ENCODE peak calls at places on chromosomes 5 and 9, in four cellular contexts. One of them, this sample, is unnamed.

GRCh38 chr9:82940386-82940785 is 122.6 kb downstream of the RASEF start:
- DNase-seq in fibroblast of lung: no peak
- DNase-seq in endothelial cell of umbilical vein: no peak
- DNase-seq in GM23248: no peak
- DNase-seq in this sample: no peak

GRCh38 chr9:34119713-34120112 is 6.8 kb downstream of the DCAF12 start:
- DNase-seq in fibroblast of lung: no peak
- DNase-seq in endothelial cell of umbilical vein: no peak
- DNase-seq in GM23248: no peak
- DNase-seq in this sample: no peak

GRCh38 chr9:121222524-121223171 is 21.0 kb upstream of the RAB14 start:
- DNase-seq in fibroblast of lung: peak; percentile 48
- DNase-seq in endothelial cell of umbilical vein: peak; percentile 54
- DNase-seq in GM23248: peak; percentile 84
- DNase-seq in this sample: no peak

GRCh38 chr9:34664281-34665108 is 2.0 kb upstream of the CCL27 start:
- DNase-seq in fibroblast of lung: peak; percentile 53
- DNase-seq in endothelial cell of umbilical vein: peak; percentile 80
- DNase-seq in GM23248: peak; percentile 90
- DNase-seq in this sample: peak; percentile 28

GRCh38 chr5:9265391-9266287 is 280.2 kb downstream of the SEMA5A start:
- DNase-seq in fibroblast of lung: peak; percentile 97
- DNase-seq in endothelial cell of umbilical vein: no peak
- DNase-seq in GM23248: peak; percentile 92
- DNase-seq in this sample: peak; percentile 96

GRCh38 chr5:147208134-147208533 is 26.7 kb upstream of the STK32A start:
- DNase-seq in fibroblast of lung: peak; percentile 58
- DNase-seq in endothelial cell of umbilical vein: no peak
- DNase-seq in GM23248: peak; percentile 50
- DNase-seq in this sample: peak; percentile 50

GRCh38 chr9:75088646-75089368 is 493 bp downstream of the OSTF1 start:
- DNase-seq in fibroblast of lung: peak; percentile 65
- DNase-seq in endothelial cell of umbilical vein: peak; percentile 54
- DNase-seq in GM23248: peak; percentile 87
- DNase-seq in this sample: peak; percentile 54

GRCh38 chr9:37290881-37291485 is 131.5 kb upstream of the GRHPR start:
- DNase-seq in fibroblast of lung: peak; percentile 76
- DNase-seq in endothelial cell of umbilical vein: peak; percentile 70
- DNase-seq in GM23248: peak; percentile 84
- DNase-seq in this sample: peak; percentile 72

GRCh38 chr9:86801246-86801645 is 146.1 kb downstream of the GAS1 start:
- DNase-seq in fibroblast of lung: peak; percentile 23
- DNase-seq in endothelial cell of umbilical vein: no peak
- DNase-seq in GM23248: peak; percentile 30
- DNase-seq in this sample: no peak

GRCh38 chr5:44862808-44863207 is 54.1 kb downstream of the MRPS30 start:
- DNase-seq in fibroblast of lung: peak; percentile 33
- DNase-seq in endothelial cell of umbilical vein: peak; percentile 28
- DNase-seq in GM23248: peak; percentile 20
- DNase-seq in this sample: peak; percentile 16

GRCh38 chr9:69919461-69920061 is 98.9 kb downstream of the CFAP95 start:
- DNase-seq in fibroblast of lung: peak; percentile 56
- DNase-seq in endothelial cell of umbilical vein: peak; percentile 60
- DNase-seq in GM23248: peak; percentile 83
- DNase-seq in this sample: peak; percentile 47

GRCh38 chr9:69918317-69918716 is 97.7 kb downstream of the CFAP95 start:
- DNase-seq in fibroblast of lung: no peak
- DNase-seq in endothelial cell of umbilical vein: no peak
- DNase-seq in GM23248: no peak
- DNase-seq in this sample: no peak

GRCh38 chr9:69925452-69925851 is 104.8 kb downstream of the CFAP95 start:
- DNase-seq in fibroblast of lung: no peak
- DNase-seq in endothelial cell of umbilical vein: no peak
- DNase-seq in GM23248: no peak
- DNase-seq in this sample: no peak

GRCh38 chr9:69922646-69923045 is 102.0 kb downstream of the CFAP95 start:
- DNase-seq in fibroblast of lung: no peak
- DNase-seq in endothelial cell of umbilical vein: no peak
- DNase-seq in GM23248: peak; percentile 56
- DNase-seq in this sample: no peak

DNA sequence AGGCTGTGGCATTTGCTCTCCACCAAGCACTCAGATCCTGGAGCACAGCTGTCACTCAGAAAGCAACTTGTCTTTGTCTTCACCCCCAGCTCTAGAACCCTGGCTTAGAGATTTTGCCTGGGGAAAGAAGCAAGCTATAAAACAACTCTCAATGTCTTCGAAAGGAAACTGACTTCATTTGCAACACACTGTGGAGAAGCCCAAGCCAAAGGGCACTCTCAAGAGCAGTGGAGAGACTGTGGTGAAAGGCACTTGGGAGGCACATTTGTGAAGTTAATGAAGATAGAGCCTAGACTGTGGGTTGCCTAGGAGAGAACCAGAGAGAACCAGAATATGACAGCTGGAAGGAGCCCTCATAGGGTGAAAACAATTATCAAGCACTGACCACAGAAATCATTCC is 103.4 kb downstream of the CFAP95 start:
- DNase-seq in fibroblast of lung: no peak
- DNase-seq in endothelial cell of umbilical vein: no peak
- DNase-seq in GM23248: no peak
- DNase-seq in this sample: no peak
- H3K4me2 ChIP-seq in fibroblast of lung: no peak overlapping the region
- H3K4me2 ChIP-seq in endothelial cell of umbilical vein: no peak overlapping the region
- H3K4me2 ChIP-seq in GM23248: no peak overlapping the region
- H3K4me2 ChIP-seq in this sample: no peak overlapping the region

DNA sequence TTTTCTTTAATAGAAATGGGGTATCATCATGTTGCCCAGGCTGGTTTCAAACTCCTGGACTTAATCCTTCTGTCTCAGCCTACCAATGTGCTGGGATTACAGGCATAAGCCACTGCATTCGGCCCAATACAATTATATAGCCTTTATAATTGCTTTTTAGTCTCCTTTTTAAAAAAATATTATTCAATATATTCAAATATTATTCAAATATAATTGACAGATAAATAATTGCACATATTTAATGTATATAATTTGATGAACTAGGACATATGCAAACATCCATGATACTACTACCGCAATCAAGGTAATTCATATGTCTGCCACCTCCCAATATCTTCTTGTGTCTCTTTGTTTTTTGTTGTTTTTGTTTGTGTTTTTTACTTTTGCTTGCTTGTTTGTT is 894.2 kb upstream of the PTPRD start:
- DNase-seq in fibroblast of lung: no peak
- DNase-seq in endothelial cell of umbilical vein: no peak
- DNase-seq in GM23248: no peak
- DNase-seq in this sample: no peak
- H3K4me3 ChIP-seq in fibroblast of lung: no peak overlapping the region
- H3K4me3 ChIP-seq in endothelial cell of umbilical vein: no peak overlapping the region
- H3K4me3 ChIP-seq in GM23248: no peak overlapping the region
- H3K4me3 ChIP-seq in this sample: no peak overlapping the region

GRCh38 chr9:100489836-100490235 is 16.9 kb downstream of the TMEFF1 start:
- DNase-seq in fibroblast of lung: no peak
- DNase-seq in endothelial cell of umbilical vein: no peak
- DNase-seq in GM23248: no peak
- DNase-seq in this sample: no peak

GRCh38 chr9:100479820-100480219 is 6.9 kb downstream of the TMEFF1 start:
- DNase-seq in fibroblast of lung: no peak
- DNase-seq in endothelial cell of umbilical vein: no peak
- DNase-seq in GM23248: no peak
- DNase-seq in this sample: no peak

GRCh38 chr9:100486479-100487176 is 13.7 kb downstream of the TMEFF1 start:
- DNase-seq in fibroblast of lung: no peak
- DNase-seq in endothelial cell of umbilical vein: no peak
- DNase-seq in GM23248: no peak
- DNase-seq in this sample: no peak

GRCh38 chr9:100488171-100488570 is 15.2 kb downstream of the TMEFF1 start:
- DNase-seq in fibroblast of lung: no peak
- DNase-seq in endothelial cell of umbilical vein: no peak
- DNase-seq in GM23248: no peak
- DNase-seq in this sample: no peak

DNA sequence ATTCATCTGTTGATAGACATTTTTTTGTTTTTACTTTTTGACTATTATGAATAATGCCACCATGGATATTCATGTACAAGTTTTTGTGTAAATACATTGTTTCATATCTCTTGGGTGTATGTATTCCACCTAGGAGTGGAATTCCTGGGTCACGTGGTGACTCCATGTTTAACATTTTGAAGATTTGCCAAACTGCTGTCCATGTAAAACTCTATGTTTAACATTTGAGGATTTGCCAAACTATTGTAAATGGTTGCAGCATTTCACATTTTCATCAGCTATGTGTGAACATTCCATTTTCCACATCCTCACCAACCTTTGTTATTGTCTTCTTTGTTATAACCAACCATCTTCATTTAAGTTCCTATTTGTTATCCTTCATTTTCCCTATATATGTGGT is 12.2 kb downstream of the TMEFF1 start:
- DNase-seq in fibroblast of lung: no peak
- DNase-seq in endothelial cell of umbilical vein: no peak
- DNase-seq in GM23248: no peak
- DNase-seq in this sample: no peak
- H3K9ac ChIP-seq in fibroblast of lung: no peak overlapping the region
- H3K9ac ChIP-seq in endothelial cell of umbilical vein: no peak overlapping the region
- H3K9ac ChIP-seq in GM23248: no peak overlapping the region
- H3K9ac ChIP-seq in this sample: no peak overlapping the region

DNA sequence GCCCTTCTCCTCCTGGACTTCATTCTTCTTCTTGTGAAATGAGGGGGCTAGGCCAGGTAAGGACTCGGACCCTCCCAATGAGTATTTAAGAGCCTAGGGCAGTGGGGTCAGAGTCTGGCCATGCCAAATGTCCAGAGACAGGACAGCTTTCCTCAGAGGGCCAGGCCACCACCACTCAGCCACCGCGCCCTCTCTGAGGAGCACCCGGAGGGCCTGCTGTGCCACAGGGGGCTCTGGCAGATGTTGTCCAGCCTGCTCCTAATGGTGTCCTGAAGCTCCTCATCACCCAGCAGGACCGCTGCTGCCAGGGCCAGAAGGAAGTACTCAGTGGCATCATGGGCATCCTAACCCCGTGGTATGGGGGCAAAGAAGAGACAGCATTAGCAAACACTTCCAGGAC is 58.3 kb downstream of the SH3TC2 start:
- DNase-seq in fibroblast of lung: no peak
- DNase-seq in endothelial cell of umbilical vein: no peak
- DNase-seq in GM23248: no peak
- DNase-seq in this sample: no peak
- H3K4me2 ChIP-seq in fibroblast of lung: no peak overlapping the region
- H3K4me2 ChIP-seq in endothelial cell of umbilical vein: no peak overlapping the region
- H3K4me2 ChIP-seq in GM23248: no peak overlapping the region
- H3K4me2 ChIP-seq in this sample: no peak overlapping the region

This sample was measured in astrocyte.